ENCODE peak calls at places on chromosomes 6 and 20, in six cellular contexts. B is right cardiac atrium, G is PC-3, Q is mesendoderm, U is SJSA1, J is brain microvascular endothelial cell. M is an unnamed sample.

GRCh38 chr6:44422534-44422933 is 35.0 kb downstream of the CDC5L start:
- DNase-seq in B (no peak), G (no peak), Q (no peak), U (no peak), J (no peak), M (no peak)

GRCh38 chr6:110897433-110897832 is 22.8 kb downstream of the AMD1 start:
- DNase-seq in B (no peak), G (no peak), Q (no peak), U (no peak), J (no peak), M (no peak)

GRCh38 chr20:1012359-1013168 is 10.5 kb upstream of the RSPO4 start:
- DNase-seq in B (no peak), G (no peak), Q (peak), U (no peak), J (no peak), M (no peak)

GRCh38 chr6:157274471-157275226 is 48.7 kb downstream of the TMEM242 start:
- DNase-seq in B (peak), G (peak), Q (peak), U (peak), J (peak), M (peak)

GRCh38 chr6:118542184-118542952 is 5.7 kb upstream of the PLN start:
- DNase-seq in B (no peak), G (peak), Q (no peak), U (peak), J (peak), M (no peak)

GRCh38 chr20:17142666-17143065 is 84.2 kb upstream of the PCSK2 start:
- DNase-seq in B (no peak), G (no peak), Q (no peak), U (no peak), J (no peak), M (no peak)

GRCh38 chr6:36578030-36578825 is 15.9 kb upstream of the SRSF3 start:
- DNase-seq in B (no peak), G (no peak), Q (no peak), U (no peak), J (no peak), M (no peak)

GRCh38 chr6:75183099-75183541 is 22.7 kb downstream of the COL12A1 start:
- DNase-seq in B (no peak), G (no peak), Q (peak), U (no peak), J (peak), M (no peak)

GRCh38 chr6:27668442-27669275 is 195.8 kb upstream of the ZNF184 start:
- DNase-seq in B (peak), G (peak), Q (peak), U (peak), J (no peak), M (no peak)

GRCh38 chr6:131427441-131428051 is 145.5 kb upstream of the ARG1 start:
- DNase-seq in B (no peak), G (no peak), Q (no peak), U (no peak), J (no peak), M (no peak)

GRCh38 chr20:8642247-8642646 is 426.6 kb upstream of the PLCB4 start:
- DNase-seq in B (no peak), G (no peak), Q (no peak), U (no peak), J (no peak), M (no peak)

GRCh38 chr6:107704377-107705013 is 119.6 kb downstream of the SCML4 start:
- DNase-seq in B (no peak), G (peak), Q (peak), U (peak), J (peak), M (no peak)

GRCh38 chr6:107806675-107807074 is 17.4 kb downstream of the SCML4 start:
- DNase-seq in B (no peak), G (no peak), Q (no peak), U (no peak), J (no peak), M (no peak)

GRCh38 chr6:44493593-44493992 is 106.1 kb downstream of the CDC5L start:
- DNase-seq in B (no peak), G (peak), Q (no peak), U (no peak), J (no peak), M (no peak)

GRCh38 chr6:82166493-82166892 is 81.1 kb downstream of the IBTK start:
- DNase-seq in B (no peak), G (no peak), Q (no peak), U (no peak), J (no peak), M (no peak)

GRCh38 chr6:72042088-72042487 is 155.7 kb downstream of the RIMS1 start:
- DNase-seq in B (no peak), G (peak), Q (peak), U (no peak), J (no peak), M (no peak)

DNA sequence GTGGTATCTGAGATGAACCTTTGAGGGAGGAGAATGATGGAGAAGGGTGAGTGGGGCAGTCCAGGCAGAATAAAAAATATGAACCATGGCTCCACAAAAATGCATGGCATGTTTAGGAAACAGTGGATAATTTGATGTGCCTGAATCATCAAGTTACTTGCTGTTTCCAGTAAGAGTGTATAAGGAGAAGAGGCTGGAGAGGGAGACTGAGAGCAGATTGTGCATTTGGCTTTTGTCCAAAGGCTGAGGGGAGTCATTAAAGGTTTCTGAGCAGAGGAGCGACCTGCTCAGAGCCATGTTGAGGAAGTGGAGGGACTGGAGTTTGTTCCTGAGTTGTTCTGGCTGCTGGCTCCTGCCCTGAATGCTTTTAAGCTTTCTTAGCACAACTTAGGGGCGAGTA is 6.1 kb downstream of the MMP24 start:
- DNase-seq in B (no peak), G (no peak), Q (no peak), U (peak), J (peak), M (no peak)
- H3K27ac ChIP-seq in B (no peak), G (no peak), Q (no peak), U (no peak), J (no peak), M (no peak)

GRCh38 chr6:6823030-6823429 is 234.5 kb downstream of the LY86 start:
- DNase-seq in B (no peak), G (no peak), Q (no peak), U (no peak), J (no peak), M (no peak)

GRCh38 chr6:6818078-6818639 is 229.6 kb downstream of the LY86 start:
- DNase-seq in B (no peak), G (no peak), Q (no peak), U (no peak), J (no peak), M (no peak)

GRCh38 chr6:6823568-6824224 is 235.2 kb downstream of the LY86 start:
- DNase-seq in B (no peak), G (no peak), Q (no peak), U (no peak), J (no peak), M (no peak)

GRCh38 chr6:6821639-6822261 is 233.2 kb downstream of the LY86 start:
- DNase-seq in B (no peak), G (no peak), Q (no peak), U (no peak), J (no peak), M (no peak)

DNA sequence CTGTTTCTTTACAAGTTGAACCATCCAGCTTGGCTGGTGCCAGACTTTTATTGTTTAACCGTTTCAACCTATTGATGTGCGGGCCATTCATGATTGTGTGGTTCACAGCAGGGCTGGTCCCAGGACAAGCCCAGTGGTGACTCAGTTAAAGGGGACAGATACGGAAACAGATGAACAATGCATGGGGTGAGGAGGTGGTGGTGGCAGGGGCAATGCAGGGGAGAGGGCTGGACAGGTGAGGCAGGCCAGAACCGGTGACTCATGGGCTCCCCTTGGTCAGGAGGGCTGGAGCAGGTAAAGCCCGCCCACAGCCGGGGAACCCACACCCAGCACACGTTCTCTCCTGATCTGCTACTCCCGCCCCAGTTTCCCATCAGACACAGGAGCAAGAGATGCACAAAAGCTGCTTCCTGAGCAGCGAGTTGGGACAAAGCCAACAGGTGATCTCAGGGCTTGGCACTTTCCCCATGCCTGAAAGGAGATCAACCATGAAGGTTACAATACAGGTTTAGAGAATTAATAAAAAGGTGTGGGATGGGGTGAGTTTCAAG is 232.2 kb downstream of the LY86 start:
- DNase-seq in B (no peak), G (peak), Q (peak), U (no peak), J (no peak), M (no peak)
- H3K27ac ChIP-seq in B (no peak), G (peak), Q (peak), U (no peak), J (no peak), M (no peak)

GRCh38 chr6:106136845-106137244 is 50.7 kb downstream of the PRDM1 start:
- DNase-seq in B (no peak), G (no peak), Q (no peak), U (no peak), J (no peak), M (no peak)
- H3K27ac ChIP-seq in B (no peak), G (no peak), Q (no peak), U (no peak), J (no peak), M (no peak)

DNA sequence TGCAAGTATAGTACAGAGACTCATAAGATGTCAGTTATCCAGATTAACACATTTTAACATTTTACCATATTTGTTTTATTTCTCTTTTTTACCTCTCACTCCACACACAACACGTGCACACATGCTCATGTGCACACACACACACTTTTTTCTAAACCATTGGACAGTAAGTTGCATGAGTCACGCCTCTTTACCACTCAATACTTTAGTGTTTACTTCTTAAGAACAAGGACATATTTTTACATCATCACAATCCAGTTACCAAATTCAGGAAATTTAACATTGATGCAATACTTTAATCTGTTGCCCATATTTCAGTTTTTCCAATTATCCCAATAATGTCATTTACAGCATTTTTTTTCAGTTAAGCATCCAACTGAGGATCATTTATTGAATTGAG is 109.0 kb downstream of the RIN2 start:
- DNase-seq in B (no peak), G (no peak), Q (no peak), U (no peak), J (no peak), M (no peak)
- H3K27ac ChIP-seq in B (no peak), G (no peak), Q (no peak), U (no peak), J (no peak), M (no peak)

GRCh38 chr6:85400331-85400730 is 49.6 kb upstream of the NT5E start:
- DNase-seq in B (no peak), G (no peak), Q (no peak), U (peak), J (no peak), M (no peak)
- H3K27ac ChIP-seq in B (no peak), G (no peak), Q (no peak), U (peak), J (no peak), M (no peak)

DNA sequence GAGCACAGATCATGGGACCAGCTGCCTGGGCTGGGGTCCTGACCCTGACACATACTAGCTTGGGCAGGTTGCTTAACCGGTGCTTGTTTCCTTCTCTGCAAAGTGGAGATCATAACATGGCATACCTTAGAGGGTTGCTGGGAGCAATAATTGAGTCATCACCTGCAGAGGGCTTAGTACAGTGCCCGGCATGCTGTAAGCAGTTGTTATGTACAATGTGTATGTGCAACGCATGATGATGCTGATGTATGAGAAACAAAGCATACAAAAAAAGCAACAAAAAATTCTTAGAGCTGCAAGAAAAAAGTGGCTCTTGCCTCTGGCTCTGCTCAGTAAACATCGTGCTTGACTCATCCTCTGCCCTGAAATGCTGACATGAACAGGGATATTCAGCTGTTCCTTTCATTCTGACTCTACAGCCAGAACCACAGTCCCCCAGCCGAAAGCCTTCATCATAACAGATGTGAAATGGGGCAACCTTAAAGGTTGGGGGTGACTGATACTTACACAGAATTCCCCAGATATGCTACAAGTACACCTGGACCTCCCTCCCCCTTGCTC is 91.7 kb downstream of the CLIC5 start:
- DNase-seq in B (no peak), G (peak), Q (no peak), U (peak), J (peak), M (no peak)
- H3K27ac ChIP-seq in B (no peak), G (no peak), Q (no peak), U (peak), J (no peak), M (no peak)

GRCh38 chr20:59385461-59385860 is 85.0 kb downstream of the EDN3 start:
- DNase-seq in B (no peak), G (no peak), Q (peak), U (no peak), J (no peak), M (no peak)

GRCh38 chr20:59386819-59387218 is 86.4 kb downstream of the EDN3 start:
- DNase-seq in B (no peak), G (no peak), Q (peak), U (no peak), J (no peak), M (no peak)

GRCh38 chr20:59390437-59390836 is 90.0 kb downstream of the EDN3 start:
- DNase-seq in B (no peak), G (no peak), Q (no peak), U (no peak), J (no peak), M (no peak)

GRCh38 chr20:59388402-59388801 is 88.0 kb downstream of the EDN3 start:
- DNase-seq in B (no peak), G (no peak), Q (no peak), U (no peak), J (no peak), M (no peak)

DNA sequence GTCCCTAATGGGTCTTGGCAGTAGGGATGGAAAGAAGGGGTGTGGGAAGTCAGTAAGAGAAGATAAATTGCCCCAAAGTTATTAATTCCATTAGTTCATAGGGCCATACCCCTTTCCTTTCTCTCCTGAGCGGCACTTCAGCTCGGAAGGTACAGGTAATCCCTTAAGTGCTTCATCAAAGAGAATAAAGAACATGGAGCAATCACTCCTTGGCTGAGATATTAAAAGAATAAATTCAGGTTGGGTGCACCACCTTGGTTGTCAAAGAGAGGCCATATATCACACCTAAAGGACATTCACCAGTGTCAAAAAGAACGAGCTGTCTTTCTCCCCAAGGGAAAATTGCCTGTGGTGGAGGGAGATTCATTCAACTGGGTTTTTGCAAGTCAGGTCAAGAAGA is 87.5 kb downstream of the EDN3 start:
- DNase-seq in B (no peak), G (no peak), Q (no peak), U (no peak), J (no peak), M (no peak)
- H3K27ac ChIP-seq in B (no peak), G (no peak), Q (no peak), U (no peak), J (no peak), M (no peak)

DNA sequence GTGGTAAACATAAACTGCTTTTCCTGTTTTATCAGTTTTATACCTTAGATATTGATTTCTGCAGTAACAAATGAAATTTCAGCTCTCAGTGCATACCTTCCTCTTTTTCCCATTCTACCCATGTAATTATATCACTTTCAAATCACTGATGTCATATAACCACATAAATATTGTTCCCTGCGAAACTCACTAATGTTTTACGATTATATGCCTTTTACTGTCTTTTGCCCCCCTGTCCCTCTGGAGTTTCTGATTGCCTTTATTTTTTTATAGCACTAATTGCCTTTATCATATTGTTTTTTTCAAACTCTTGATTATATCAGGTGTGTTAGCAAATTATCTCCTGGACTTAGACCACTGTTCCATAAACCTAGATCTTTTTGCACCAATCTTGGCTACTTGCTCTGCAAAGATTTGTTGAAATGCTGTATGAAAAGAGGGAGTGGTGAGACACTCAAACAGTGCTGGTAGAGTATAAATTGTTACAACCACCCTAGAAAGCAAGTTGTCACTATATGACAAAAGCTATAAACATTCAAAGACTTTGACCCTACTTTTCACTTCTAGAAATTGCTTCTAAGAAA is 29.6 kb upstream of the EDN1 start:
- DNase-seq in B (no peak), G (no peak), Q (no peak), U (no peak), J (no peak), M (no peak)
- H3K27ac ChIP-seq in B (no peak), G (no peak), Q (no peak), U (no peak), J (no peak), M (no peak)

DNA sequence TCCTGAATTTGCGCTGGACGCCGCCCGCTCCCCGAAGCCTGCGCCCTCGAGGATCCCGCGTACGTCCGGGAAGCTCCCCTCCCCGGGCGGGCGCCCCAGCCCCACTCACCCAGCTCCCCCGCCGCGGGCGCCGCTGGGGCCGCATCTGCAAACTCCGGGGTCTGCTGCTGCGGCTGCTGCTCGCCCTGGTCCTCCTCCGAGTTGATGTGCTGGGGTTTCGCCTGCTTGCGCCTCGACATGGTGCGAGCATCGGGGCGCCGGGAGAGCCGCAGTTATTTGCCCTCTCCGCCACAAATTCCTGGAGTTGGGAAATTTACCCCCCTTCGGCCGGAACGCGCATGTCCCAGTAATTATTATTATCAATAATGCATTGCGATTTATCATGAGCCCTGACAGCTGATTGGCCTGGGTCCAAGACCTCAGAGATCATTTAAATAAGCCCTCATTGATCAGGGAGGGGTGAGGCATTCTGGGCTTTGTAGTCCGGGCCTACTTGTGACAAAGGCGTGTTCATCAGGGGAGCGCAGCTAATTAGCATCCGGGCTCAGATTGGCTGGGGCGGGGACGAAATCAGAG is at the start of gene SALL4:
- DNase-seq in B (no peak), G (no peak), Q (peak), U (no peak), J (no peak), M (no peak)
- H3K27ac ChIP-seq in B (no peak), G (peak), Q (peak), U (no peak), J (no peak), M (no peak)

GRCh38 chr6:6968357-6968730 is 139.4 kb upstream of the RREB1 start:
- DNase-seq in B (no peak), G (no peak), Q (no peak), U (no peak), J (no peak), M (no peak)

GRCh38 chr6:6969761-6970223 is 138.0 kb upstream of the RREB1 start:
- DNase-seq in B (no peak), G (peak), Q (peak), U (no peak), J (no peak), M (no peak)

GRCh38 chr6:6966569-6966968 is 141.2 kb upstream of the RREB1 start:
- DNase-seq in B (no peak), G (no peak), Q (no peak), U (no peak), J (no peak), M (no peak)

GRCh38 chr6:6970851-6971250 is 136.9 kb upstream of the RREB1 start:
- DNase-seq in B (no peak), G (no peak), Q (no peak), U (no peak), J (no peak), M (no peak)

GRCh38 chr6:6968731-6969552 is 138.8 kb upstream of the RREB1 start:
- DNase-seq in B (no peak), G (peak), Q (no peak), U (no peak), J (no peak), M (no peak)
- H3K27ac ChIP-seq in B (no peak), G (peak), Q (no peak), U (no peak), J (no peak), M (no peak)